ENCODE peak calls at places on chromosome 7, in five cellular contexts. R is A549, U is activated B cell treated with CpG ODN at 0.5 μM for 24 hours, B is astrocyte, G is body of pancreas. C is an unnamed sample.

GRCh38 chr7:42661312-42661711 is 250.6 kb downstream of the C7orf25 start:
- DNase-seq in R (peak), U (no peak), B (peak), G (no peak), C (no peak)

GRCh38 chr7:87218941-87219544 is 489 bp downstream of the TMEM243 start:
- DNase-seq in R (peak), U (peak), B (peak), G (peak), C (no peak)

GRCh38 chr7:83739527-83739926 is 90.6 kb upstream of the SEMA3E start:
- DNase-seq in R (no peak), U (no peak), B (no peak), G (no peak), C (no peak)

GRCh38 chr7:41114691-41115090 is 588.2 kb downstream of the INHBA start:
- DNase-seq in R (no peak), U (no peak), B (no peak), G (no peak), C (no peak)

GRCh38 chr7:29345590-29345989 is 151.0 kb downstream of the CHN2 start:
- DNase-seq in R (peak), U (no peak), B (no peak), G (peak), C (peak)

GRCh38 chr7:134891262-134892001 is 94.9 kb upstream of the AGBL3 start:
- DNase-seq in R (peak), U (no peak), B (peak), G (peak), C (peak)

GRCh38 chr7:43281268-43281667 is 168.8 kb downstream of the HECW1 start:
- DNase-seq in R (no peak), U (no peak), B (no peak), G (no peak), C (no peak)

GRCh38 chr7:143519411-143520131 is 41.9 kb downstream of the TAS2R41 start:
- DNase-seq in R (peak), U (no peak), B (peak), G (no peak), C (no peak)

GRCh38 chr7:1965579-1966294 is 267.0 kb downstream of the MAD1L1 start:
- DNase-seq in R (no peak), U (no peak), B (no peak), G (no peak), C (no peak)

GRCh38 chr7:52668435-52668834 is 367.0 kb upstream of the POM121L12 start:
- DNase-seq in R (no peak), U (no peak), B (no peak), G (no peak), C (no peak)

GRCh38 chr7:132164558-132165130 is 411.6 kb downstream of the PLXNA4 start:
- DNase-seq in R (no peak), U (no peak), B (no peak), G (no peak), C (no peak)

GRCh38 chr7:132161976-132162375 is 414.3 kb downstream of the PLXNA4 start:
- DNase-seq in R (no peak), U (no peak), B (no peak), G (no peak), C (peak)

GRCh38 chr7:132161231-132161915 is 414.9 kb downstream of the PLXNA4 start:
- DNase-seq in R (no peak), U (no peak), B (peak), G (no peak), C (no peak)

GRCh38 chr7:132160525-132161230 is 415.6 kb downstream of the PLXNA4 start:
- DNase-seq in R (no peak), U (no peak), B (no peak), G (no peak), C (no peak)

DNA sequence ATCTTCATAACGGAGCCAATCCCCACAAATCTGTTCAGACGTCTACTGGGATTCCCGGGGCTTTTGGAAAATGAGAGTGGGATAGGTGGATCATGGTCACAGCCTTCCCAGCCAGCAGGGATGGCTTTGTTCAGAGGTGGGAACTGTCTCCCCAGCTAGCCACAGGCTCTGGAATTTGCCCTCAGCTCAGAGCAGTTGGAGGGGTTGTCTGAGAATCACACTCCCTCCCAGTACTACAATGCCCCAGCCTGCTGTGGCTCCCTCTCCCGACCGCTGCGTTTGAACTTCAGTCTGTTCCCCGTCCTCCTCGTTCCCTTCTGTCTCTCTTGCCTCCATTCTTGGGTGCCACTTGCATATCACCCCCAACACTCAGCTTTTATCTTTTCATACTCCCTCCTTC is 413.5 kb downstream of the PLXNA4 start:
- DNase-seq in R (no peak), U (no peak), B (no peak), G (no peak), C (no peak)
- TF ChIP-seq CTCF in R (no peak), U (no peak), B (no peak), G (no peak), C (no peak)

GRCh38 chr7:68125173-68125572 is 1128.5 kb downstream of the TYW1 start:
- DNase-seq in R (no peak), U (no peak), B (no peak), G (no peak), C (no peak)
- TF ChIP-seq CTCF in R (no peak), U (no peak), B (no peak), G (no peak), C (no peak)

GRCh38 chr7:16092711-16093110 is 328.6 kb downstream of the CRPPA start:
- DNase-seq in R (no peak), U (no peak), B (no peak), G (no peak), C (no peak)

GRCh38 chr7:16099302-16099832 is 322.0 kb downstream of the CRPPA start:
- DNase-seq in R (no peak), U (no peak), B (no peak), G (no peak), C (no peak)

GRCh38 chr7:16094651-16095050 is 326.7 kb downstream of the CRPPA start:
- DNase-seq in R (no peak), U (no peak), B (no peak), G (no peak), C (no peak)

GRCh38 chr7:16098058-16098457 is 323.3 kb downstream of the CRPPA start:
- DNase-seq in R (no peak), U (no peak), B (no peak), G (no peak), C (no peak)

GRCh38 chr7:16098585-16099179 is 322.7 kb downstream of the CRPPA start:
- DNase-seq in R (peak), U (no peak), B (no peak), G (no peak), C (no peak)
- TF ChIP-seq CTCF in R (peak), U (no peak), B (peak), G (peak), C (peak)

GRCh38 chr7:64625114-64626082 is 40.5 kb upstream of the ZNF107 start:
- DNase-seq in R (no peak), U (no peak), B (no peak), G (no peak), C (no peak)

GRCh38 chr7:64619705-64620104 is 46.2 kb upstream of the ZNF107 start:
- DNase-seq in R (no peak), U (no peak), B (no peak), G (no peak), C (no peak)

GRCh38 chr7:64618785-64619456 is 47.0 kb upstream of the ZNF107 start:
- DNase-seq in R (peak), U (no peak), B (peak), G (no peak), C (peak)

GRCh38 chr7:64626083-64626469 is 39.9 kb upstream of the ZNF107 start:
- DNase-seq in R (no peak), U (no peak), B (no peak), G (no peak), C (no peak)

GRCh38 chr7:64621656-64622055 is 44.3 kb upstream of the ZNF107 start:
- DNase-seq in R (no peak), U (no peak), B (no peak), G (no peak), C (no peak)
- TF ChIP-seq CTCF in R (no peak), U (no peak), B (no peak), G (no peak), C (no peak)

DNA sequence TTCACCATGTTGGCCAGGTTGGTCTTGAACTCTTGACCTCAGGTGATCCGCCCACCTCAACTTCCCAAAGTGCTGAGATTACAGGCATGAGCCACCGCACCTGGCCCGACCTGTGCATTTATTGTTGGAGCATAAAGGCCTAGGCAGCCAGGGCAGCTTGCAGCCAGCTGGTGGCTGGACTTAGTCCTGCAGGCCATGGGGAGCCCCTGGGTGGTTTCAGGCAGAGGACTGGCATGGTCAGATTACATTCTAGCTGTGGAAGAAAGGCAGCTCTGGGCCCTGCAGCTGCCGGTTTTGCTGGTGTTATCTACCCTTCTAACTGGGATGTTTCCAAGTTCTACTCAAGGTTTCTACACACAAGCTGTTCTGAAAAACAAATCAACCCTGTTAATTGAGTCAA is 22.6 kb upstream of the MKRN1 start:
- DNase-seq in R (no peak), U (no peak), B (no peak), G (peak), C (peak)
- TF ChIP-seq CTCF in R (no peak), U (no peak), B (no peak), G (peak), C (no peak)

GRCh38 chr7:17158261-17158660 is 140.2 kb upstream of the AHR start:
- DNase-seq in R (peak), U (no peak), B (no peak), G (no peak), C (no peak)
- TF ChIP-seq CTCF in R (no peak), U (no peak), B (no peak), G (peak), C (no peak)

GRCh38 chr7:18570441-18570840 is 74.9 kb downstream of the HDAC9 start:
- DNase-seq in R (no peak), U (no peak), B (no peak), G (no peak), C (no peak)

GRCh38 chr7:18572885-18573284 is 77.3 kb downstream of the HDAC9 start:
- DNase-seq in R (no peak), U (no peak), B (no peak), G (no peak), C (no peak)

GRCh38 chr7:18573410-18574234 is 78.1 kb downstream of the HDAC9 start:
- DNase-seq in R (no peak), U (peak), B (no peak), G (no peak), C (no peak)

GRCh38 chr7:18574235-18574540 is 78.6 kb downstream of the HDAC9 start:
- DNase-seq in R (no peak), U (no peak), B (no peak), G (no peak), C (no peak)

GRCh38 chr7:18570890-18571478 is 75.4 kb downstream of the HDAC9 start:
- DNase-seq in R (peak), U (no peak), B (peak), G (no peak), C (no peak)
- TF ChIP-seq CTCF in R (peak), U (no peak), B (peak), G (peak), C (peak)

DNA sequence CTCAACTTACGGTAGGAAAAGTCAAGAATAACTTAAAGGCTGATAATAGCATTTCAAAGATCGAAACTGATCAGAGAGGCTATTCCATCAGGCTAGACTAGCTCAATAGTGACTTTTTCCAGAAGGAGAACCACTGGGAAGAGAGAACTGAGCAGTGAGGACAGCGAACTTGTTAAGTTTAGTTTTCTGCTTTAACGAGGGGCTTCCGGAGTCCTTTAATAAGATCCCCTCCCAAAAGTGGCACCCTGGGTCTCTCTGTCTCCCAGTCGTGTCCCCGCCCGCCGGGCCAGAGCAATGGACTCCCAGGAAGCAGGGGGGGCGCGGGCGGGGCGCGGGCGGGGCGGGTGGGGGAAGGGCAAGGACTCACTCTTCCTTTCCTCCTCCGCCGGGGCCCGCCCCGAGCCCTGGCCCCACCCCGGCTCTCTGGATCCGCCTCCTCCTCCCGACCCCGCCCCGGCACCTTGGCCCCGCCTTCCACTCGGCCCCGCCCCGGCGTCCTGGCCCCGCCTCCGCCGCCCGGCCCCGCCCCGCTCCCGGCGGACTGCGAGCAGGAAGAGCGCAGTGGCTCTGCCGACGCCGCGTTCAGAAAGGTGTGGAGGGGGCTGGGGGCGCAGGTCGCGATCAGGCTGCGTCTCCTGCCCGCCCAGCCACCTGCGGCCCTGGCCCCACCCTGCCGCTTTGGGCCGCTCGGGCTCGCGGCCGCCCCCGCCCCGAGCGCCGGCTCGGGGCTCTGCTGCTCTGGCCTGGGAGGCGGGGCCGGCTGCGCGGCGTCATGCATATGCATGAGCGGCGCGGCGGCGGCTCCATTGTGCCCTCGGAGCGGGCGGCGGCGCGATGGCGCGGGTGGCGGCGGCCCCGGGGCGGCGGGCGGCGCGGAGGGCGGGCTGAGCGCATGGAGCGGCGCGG is at the start of gene ZMIZ2:
- DNase-seq in R (peak), U (peak), B (peak), G (peak), C (peak)
- TF ChIP-seq CTCF in R (no peak), U (no peak), B (no peak), G (no peak), C (no peak)

C was measured in WERI-Rb-1.